ENCODE peak calls at places on chromosome 12, in six cellular contexts. S, W, H, F, L and O are unnamed samples. For H3K9me3 and H3K4me1, the result is how much of the 10 kb centered on the place peaks cover.

GRCh38 chr12:5807090-5807414 is 138.0 kb downstream of the ANO2 start:
- DNase-seq in S (peak), W (no peak), H (no peak), F (no peak), L (no peak), O (no peak)

GRCh38 chr12:112906712-112907414 is at the start of gene OAS1:
- DNase-seq in S (peak), W (no peak), H (peak), F (no peak), L (no peak), O (no peak)

GRCh38 chr12:111936869-111937268 is 76.1 kb downstream of the TMEM116 start:
- DNase-seq in S (no peak), W (no peak), H (no peak), F (no peak), L (no peak), O (no peak)

GRCh38 chr12:91870872-91871707 is 274.6 kb downstream of the BTG1 start:
- DNase-seq in S (no peak), W (no peak), H (no peak), F (no peak), L (no peak), O (no peak)

GRCh38 chr12:132289356-132290202 is 39.8 kb downstream of the GALNT9 start:
- DNase-seq in S (no peak), W (peak), H (no peak), F (peak), L (peak), O (peak)

GRCh38 chr12:67540920-67541624 is 107.5 kb upstream of the DYRK2 start:
- DNase-seq in S (peak), W (no peak), H (no peak), F (no peak), L (no peak), O (no peak)

GRCh38 chr12:12976366-12976765 is 23.7 kb downstream of the HEBP1 start:
- DNase-seq in S (peak), W (no peak), H (peak), F (no peak), L (no peak), O (no peak)

GRCh38 chr12:62466018-62466595 is 519 bp upstream of the MON2 start:
- DNase-seq in S (peak), W (no peak), H (peak), F (no peak), L (peak), O (peak)

GRCh38 chr12:115998119-115998633 is 279.3 kb downstream of the MED13L start:
- DNase-seq in S (peak), W (no peak), H (no peak), F (no peak), L (peak), O (no peak)

GRCh38 chr12:103884316-103884715 is 43.3 kb upstream of the NT5DC3 start:
- DNase-seq in S (peak), W (no peak), H (no peak), F (no peak), L (no peak), O (no peak)

GRCh38 chr12:85794551-85794950 is 41.7 kb downstream of the RASSF9 start:
- DNase-seq in S (peak), W (no peak), H (no peak), F (no peak), L (no peak), O (no peak)

GRCh38 chr12:79618848-79619404 is 71.8 kb downstream of the PAWR start:
- DNase-seq in S (peak), W (no peak), H (no peak), F (no peak), L (no peak), O (no peak)

GRCh38 chr12:98399532-98399931 is 115.9 kb upstream of the TMPO start:
- DNase-seq in S (peak), W (no peak), H (no peak), F (no peak), L (peak), O (no peak)

GRCh38 chr12:128323526-128323925 is 56.6 kb downstream of the TMEM132C start:
- DNase-seq in S (no peak), W (no peak), H (no peak), F (no peak), L (peak), O (peak)

GRCh38 chr12:16165506-16165905 is 112.0 kb downstream of the SLC15A5 start:
- DNase-seq in S (peak), W (no peak), H (peak), F (no peak), L (peak), O (peak)

GRCh38 chr12:105406497-105406896 is 76.0 kb downstream of the C12orf75 start:
- DNase-seq in S (no peak), W (no peak), H (no peak), F (no peak), L (peak), O (no peak)

GRCh38 chr12:81727387-81727786 is 31.8 kb downstream of the PPFIA2 start:
- DNase-seq in S (no peak), W (no peak), H (no peak), F (no peak), L (no peak), O (no peak)

GRCh38 chr12:52086366-52086765 is 6.9 kb downstream of the SMIM41 start:
- DNase-seq in S (peak), W (no peak), H (no peak), F (no peak), L (no peak), O (peak)

GRCh38 chr12:5718073-5718472 is 227.0 kb downstream of the ANO2 start:
- DNase-seq in S (no peak), W (no peak), H (no peak), F (no peak), L (no peak), O (no peak)

GRCh38 chr12:124720687-124721500 is 142.8 kb downstream of the SCARB1 start:
- DNase-seq in S (peak), W (no peak), H (peak), F (peak), L (no peak), O (peak)

GRCh38 chr12:117140397-117141096 is 41.3 kb upstream of the TESC start:
- DNase-seq in S (no peak), W (no peak), H (no peak), F (peak), L (no peak), O (no peak)

GRCh38 chr12:56315256-56315625 is 547 bp downstream of the CNPY2 start:
- DNase-seq in S (no peak), W (no peak), H (no peak), F (no peak), L (no peak), O (no peak)

GRCh38 chr12:571795-572531 is 91.3 kb downstream of the NINJ2 start:
- DNase-seq in S (no peak), W (no peak), H (no peak), F (peak), L (peak), O (peak)

GRCh38 chr12:107478881-107479280 is 206.7 kb upstream of the PWP1 start:
- DNase-seq in S (peak), W (no peak), H (no peak), F (no peak), L (no peak), O (no peak)

GRCh38 chr12:1546931-1547640 is 47.3 kb downstream of the FBXL14 start:
- DNase-seq in S (no peak), W (no peak), H (no peak), F (no peak), L (peak), O (no peak)

GRCh38 chr12:2640709-2641108 is 154.1 kb upstream of the FKBP4 start:
- DNase-seq in S (peak), W (no peak), H (peak), F (no peak), L (peak), O (peak)

GRCh38 chr12:114672817-114673168 is 11.2 kb downstream of the TBX3 start:
- DNase-seq in S (no peak), W (no peak), H (no peak), F (no peak), L (no peak), O (no peak)

GRCh38 chr12:108167974-108168373 is 38.9 kb downstream of the WSCD2 start:
- DNase-seq in S (no peak), W (no peak), H (no peak), F (no peak), L (no peak), O (no peak)

DNA sequence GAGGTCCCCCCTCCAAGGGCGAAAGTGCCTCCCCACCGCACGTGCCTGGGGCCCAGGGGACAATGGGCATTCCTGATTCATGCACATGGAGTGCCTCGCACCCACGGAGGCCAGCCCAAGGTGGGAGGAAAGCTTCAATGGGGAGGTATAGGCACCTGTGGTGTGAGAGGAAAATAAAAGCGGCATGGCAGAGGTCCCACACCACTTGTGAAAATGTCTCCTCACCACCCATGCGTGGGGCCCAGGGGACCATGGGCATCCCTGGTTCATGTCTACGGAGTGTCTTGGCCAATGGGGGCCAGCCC is 384.7 kb downstream of the ALG10 start:
- DNase-seq in S (no peak), W (peak), H (peak), F (peak), L (no peak), O (peak)
- H3K9me3 ChIP-seq in S (under half), W (half or more), H (under half), F (under half), L (half or more), O (under half)

GRCh38 chr12:89376202-89376529 is 23.9 kb upstream of the DUSP6 start:
- DNase-seq in S (no peak), W (no peak), H (no peak), F (no peak), L (no peak), O (no peak)
- H3K4me1 ChIP-seq in S (under half), W (under half), H (under half), F (under half), L (under half), O (under half)

DNA sequence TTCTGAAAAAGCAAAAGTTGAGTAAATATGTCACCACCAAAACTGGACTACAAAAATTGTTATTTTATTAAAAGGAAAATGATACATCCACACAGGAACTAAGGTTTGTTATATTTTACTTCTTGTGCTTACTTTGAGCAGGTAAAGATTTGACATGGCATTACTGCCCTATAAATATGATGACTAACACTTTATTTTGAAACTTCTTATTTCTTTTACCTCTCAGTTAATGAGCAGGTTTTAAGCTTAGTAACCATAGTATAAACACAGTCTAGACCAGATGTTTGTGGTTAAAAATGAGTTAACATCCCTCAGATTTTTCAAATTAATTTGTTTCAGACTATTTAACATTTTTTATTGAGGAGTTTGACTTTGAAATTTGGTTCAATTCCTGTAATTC is 862.5 kb upstream of the USP15 start:
- DNase-seq in S (no peak), W (no peak), H (no peak), F (no peak), L (no peak), O (no peak)
- H3K4me3 ChIP-seq in S (no peak), W (no peak), H (no peak), F (no peak), L (no peak), O (no peak)

GRCh38 chr12:34358198-34358597 is 335.9 kb downstream of the ALG10 start:
- DNase-seq in S (no peak), W (no peak), H (no peak), F (no peak), L (no peak), O (no peak)
- H3K9me3 ChIP-seq in S (under half), W (half or more), H (under half), F (under half), L (under half), O (under half)

DNA sequence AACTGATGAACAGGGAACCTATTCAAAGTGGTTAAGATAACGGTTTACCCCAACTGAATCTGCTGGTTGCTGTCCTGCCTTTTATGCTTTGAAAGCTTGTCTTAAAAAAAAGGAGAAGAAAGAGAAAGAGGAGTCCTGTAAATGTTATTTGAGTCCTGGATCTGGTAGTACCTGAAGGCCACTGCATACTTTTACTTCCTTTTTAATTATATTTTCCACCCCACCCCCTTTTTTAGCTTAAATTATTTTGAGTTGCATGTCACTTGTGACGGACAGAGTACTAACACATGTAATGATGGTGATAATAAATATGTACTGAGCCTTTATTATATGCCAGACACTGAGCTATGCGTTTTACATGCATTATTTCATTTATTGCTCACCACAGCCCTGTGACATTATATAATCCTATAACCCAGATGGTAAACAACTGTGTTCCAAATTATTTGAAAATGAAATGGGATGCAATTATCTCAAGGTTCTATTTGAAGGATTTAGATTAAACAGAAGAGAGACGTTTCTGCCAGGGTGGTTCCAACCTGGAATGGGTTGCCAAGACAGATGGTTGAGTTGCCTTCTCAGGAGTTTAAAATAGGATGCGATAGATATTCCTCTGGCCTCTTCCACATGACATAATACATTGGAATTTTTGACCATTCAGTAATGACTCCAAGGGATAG is 2.7 kb upstream of the AMIGO2 start:
- DNase-seq in S (no peak), W (no peak), H (no peak), F (no peak), L (no peak), O (no peak)
- H3K4me1 ChIP-seq in S (under half), W (under half), H (under half), F (under half), L (under half), O (under half)

GRCh38 chr12:120977531-120978295 is 630 bp upstream of the HNF1A start:
- DNase-seq in S (no peak), W (no peak), H (no peak), F (no peak), L (no peak), O (no peak)
- H3K4me3 ChIP-seq in S (no peak), W (no peak), H (no peak), F (no peak), L (no peak), O (no peak)

GRCh38 chr12:101328917-101329316 is 49.0 kb downstream of the UTP20 start:
- DNase-seq in S (no peak), W (no peak), H (no peak), F (no peak), L (no peak), O (no peak)

GRCh38 chr12:101327054-101327453 is 47.1 kb downstream of the UTP20 start:
- DNase-seq in S (no peak), W (no peak), H (no peak), F (no peak), L (no peak), O (no peak)

GRCh38 chr12:101325590-101325989 is 45.7 kb downstream of the UTP20 start:
- DNase-seq in S (no peak), W (no peak), H (no peak), F (no peak), L (no peak), O (no peak)

GRCh38 chr12:101323255-101323654 is 43.4 kb downstream of the UTP20 start:
- DNase-seq in S (no peak), W (no peak), H (no peak), F (no peak), L (no peak), O (no peak)

DNA sequence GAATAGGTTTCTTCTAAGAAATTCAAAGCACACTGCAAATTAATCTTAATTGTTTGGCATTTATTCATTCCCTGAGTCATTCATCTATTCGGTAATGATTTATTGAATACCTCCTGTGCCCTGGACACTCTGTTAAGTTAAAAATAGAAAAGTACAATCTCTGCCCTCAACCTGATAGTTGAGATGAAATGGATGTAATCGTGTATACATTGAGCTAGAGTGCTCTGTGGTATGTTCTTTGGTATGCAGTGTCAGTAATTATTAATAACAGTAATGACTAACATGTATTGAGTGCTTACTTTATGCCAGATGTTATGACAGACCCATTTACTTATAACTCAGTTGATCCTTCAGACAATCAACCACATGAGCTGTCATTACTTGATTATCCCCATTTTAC is 47.6 kb downstream of the UTP20 start:
- DNase-seq in S (no peak), W (no peak), H (no peak), F (no peak), L (no peak), O (no peak)
- H3K9me3 ChIP-seq in S (under half), W (under half), H (under half), F (under half), L (under half), O (under half)

DNA sequence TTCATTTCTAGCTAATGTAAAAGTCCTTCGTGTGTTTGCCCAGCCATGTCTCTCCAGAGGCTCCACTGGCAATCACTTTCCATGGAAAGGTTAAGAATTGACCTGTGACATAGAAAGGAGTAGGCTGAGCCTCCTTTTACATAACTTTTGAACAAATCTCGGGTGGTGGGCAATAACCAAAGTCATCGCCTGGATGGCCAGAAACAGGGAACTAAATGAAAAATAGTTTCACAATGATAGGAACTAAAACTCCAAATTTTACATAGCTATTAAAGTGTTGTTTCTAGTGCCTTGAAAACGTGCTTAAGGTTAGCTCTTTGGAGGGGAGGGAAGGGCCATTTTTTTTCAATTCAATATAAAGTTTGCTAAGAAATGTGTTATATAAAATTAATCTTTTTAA is 6.5 kb downstream of the BHLHE41 start:
- DNase-seq in S (no peak), W (no peak), H (no peak), F (no peak), L (no peak), O (no peak)
- H3K4me1 ChIP-seq in S (under half), W (under half), H (under half), F (half or more), L (under half), O (under half)